ENCODE peak calls at places on chromosome 14, in seven cellular contexts. Z is HCT116, C is GM12878, G is neural progenitor cell, I is H9, K is hepatocyte, N is IMR-90. E is an unnamed sample.

GRCh38 chr14:28142400-28143015 is 624.1 kb upstream of the FOXG1 start:
- DNase-seq in K (peak; percentile 20), Z (no peak), C (no peak), I (no peak), N (no peak), G (peak; percentile 19), E (no peak)

GRCh38 chr14:28305938-28306337 is 460.6 kb upstream of the FOXG1 start:
- DNase-seq in G (no peak), I (no peak), C (no peak), Z (no peak), K (no peak), N (no peak), E (no peak)

GRCh38 chr14:79721399-79722084 is 489.8 kb downstream of the DIO2 start:
- DNase-seq in N (no peak), G (no peak), Z (no peak), I (no peak), C (no peak), K (no peak), E (no peak)

GRCh38 chr14:68547305-68548193 is 245.3 kb downstream of the ZFP36L1 start:
- DNase-seq in I (no peak), N (peak; percentile 93), C (no peak), Z (peak; percentile 85), G (no peak), K (peak; percentile 66), E (no peak)

GRCh38 chr14:58771016-58771415 is 133.3 kb downstream of the DACT1 start:
- DNase-seq in I (no peak), K (no peak), C (no peak), N (no peak), G (no peak), Z (no peak), E (no peak)

GRCh38 chr14:37587438-37587837 is 7.6 kb downstream of the FOXA1 start:
- DNase-seq in Z (no peak), C (no peak), N (no peak), I (no peak), K (no peak), G (no peak), E (no peak)

GRCh38 chr14:74917646-74918081 is 5.4 kb downstream of the RPS6KL1 start:
- DNase-seq in C (no peak), K (no peak), Z (no peak), N (no peak), I (no peak), G (no peak), E (no peak)

GRCh38 chr14:28765907-28766504 is 581 bp upstream of the FOXG1 start:
- DNase-seq in I (peak; percentile 71), G (peak; percentile 68), C (no peak), N (no peak), Z (no peak), K (peak; percentile 25), E (no peak)

GRCh38 chr14:90535556-90535930 is 138.7 kb downstream of the CALM1 start:
- DNase-seq in N (no peak), Z (no peak), G (no peak), I (no peak), C (no peak), K (no peak), E (no peak)

GRCh38 chr14:39843881-39844280 is 411.6 kb upstream of the FBXO33 start:
- DNase-seq in I (no peak), N (no peak), G (peak; percentile 52), K (no peak), C (no peak), Z (no peak), E (no peak)

GRCh38 chr14:82720931-82721330 is 1187.3 kb upstream of the SEL1L start:
- DNase-seq in N (no peak), C (no peak), G (peak; percentile 5), K (no peak), I (no peak), Z (no peak), E (peak; percentile 20)

GRCh38 chr14:65267856-65268255 is 144.7 kb upstream of the FUT8 start:
- DNase-seq in Z (no peak), I (no peak), K (no peak), G (no peak), C (no peak), N (no peak), E (no peak)

GRCh38 chr14:47675489-47676300 is at the start of gene MDGA2:
- DNase-seq in C (no peak), K (peak; percentile 51), N (no peak), Z (no peak), I (peak; percentile 82), G (peak; percentile 85), E (no peak)

GRCh38 chr14:95207475-95208253 is 50.3 kb upstream of the DICER1 start:
- DNase-seq in I (no peak), G (no peak), N (no peak), K (no peak), Z (no peak), C (no peak), E (no peak)

GRCh38 chr14:59248170-59248569 is 59.7 kb downstream of the DAAM1 start:
- DNase-seq in G (peak; percentile 13), N (no peak), Z (no peak), K (no peak), I (no peak), C (no peak), E (no peak)

GRCh38 chr14:72788255-72788654 is 105.6 kb downstream of the DPF3 start:
- DNase-seq in N (no peak), G (no peak), Z (no peak), I (no peak), C (no peak), K (no peak), E (no peak)

GRCh38 chr14:106690333-106690891 is 1164.0 kb downstream of the TMEM121 start:
- DNase-seq in G (no peak), N (no peak), K (no peak), Z (no peak), I (no peak), C (no peak), E (no peak)

GRCh38 chr14:30193791-30194407 is 266.3 kb upstream of the PRKD1 start:
- DNase-seq in K (no peak), Z (no peak), I (no peak), N (peak; percentile 94), G (no peak), C (no peak), E (no peak)

DNA sequence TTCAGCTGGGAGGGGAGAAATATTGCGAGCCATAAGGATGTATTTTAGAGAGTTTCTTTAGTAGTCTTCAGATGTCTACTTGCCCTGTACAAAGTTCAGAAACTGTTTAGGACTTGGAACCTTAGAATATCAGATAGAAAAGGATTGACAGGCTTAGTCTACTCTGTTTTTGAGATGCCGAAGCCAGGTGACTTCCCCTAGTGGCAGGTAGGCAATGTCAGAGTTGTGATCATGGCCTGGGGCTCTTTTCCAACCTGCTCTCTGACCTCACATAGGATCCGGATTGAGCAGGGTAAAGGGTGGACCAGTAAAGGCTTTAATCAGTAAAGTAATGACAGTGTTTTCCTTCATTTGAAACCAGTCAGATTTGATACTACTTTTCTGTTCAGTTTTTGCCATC is 59.6 kb downstream of the PRKCH start:
- DNase-seq in N (no peak), K (no peak), G (no peak), Z (no peak), C (no peak), I (no peak), E (no peak)
- H3K27ac ChIP-seq in N (no peak overlapping the region), K (no peak overlapping the region), G (no peak overlapping the region), Z (no peak overlapping the region), C (no peak overlapping the region), I (no peak overlapping the region), E (no peak overlapping the region)

DNA sequence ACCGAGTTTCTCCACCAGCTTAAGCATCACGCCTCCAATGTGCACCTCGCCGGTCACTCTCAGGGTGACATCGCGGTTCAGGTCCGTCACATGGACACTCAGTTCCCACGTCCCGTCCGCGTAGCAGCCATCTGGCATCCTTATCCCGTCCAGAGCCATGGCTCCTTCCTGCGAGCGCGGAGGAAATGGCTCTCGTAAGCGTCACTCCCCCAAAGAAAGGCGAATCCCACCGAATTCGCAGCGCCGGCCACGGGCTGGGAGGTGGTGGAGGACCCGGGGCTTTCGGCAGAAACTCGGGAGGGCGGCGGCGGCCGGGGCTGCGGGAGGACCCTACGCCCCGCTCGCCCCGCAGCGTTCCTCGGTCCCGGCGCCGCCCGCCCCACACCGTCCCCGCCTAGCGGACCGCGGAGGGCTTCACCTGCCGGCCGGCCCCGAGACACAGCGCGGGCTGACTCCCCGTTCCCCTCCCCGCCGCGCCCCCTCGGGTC is 396 bp downstream of the FERMT2 start:
- DNase-seq in I (peak; percentile 46), K (peak; percentile 63), N (peak; percentile 29), Z (no peak), C (no peak), G (peak; percentile 74), E (no peak)
- TF ChIP-seq CTCF in I (peak; percentile 33), K (no peak), N (no peak), Z (no peak), C (no peak), G (peak; percentile 32), E (no peak)

GRCh38 chr14:52079239-52079956 is 10.5 kb upstream of the NID2 start:
- DNase-seq in I (no peak), N (peak; percentile 71), G (no peak), K (no peak), Z (no peak), C (no peak), E (no peak)

GRCh38 chr14:52082903-52083302 is 14.0 kb upstream of the NID2 start:
- DNase-seq in I (no peak), Z (no peak), N (no peak), C (no peak), G (no peak), K (no peak), E (no peak)

GRCh38 chr14:52080171-52080800 is 11.4 kb upstream of the NID2 start:
- DNase-seq in K (no peak), Z (no peak), C (no peak), I (no peak), N (peak; percentile 77), G (no peak), E (no peak)

GRCh38 chr14:52081964-52082363 is 13.1 kb upstream of the NID2 start:
- DNase-seq in N (no peak), C (no peak), K (no peak), G (no peak), I (no peak), Z (no peak), E (no peak)

GRCh38 chr14:52080817-52081755 is 12.2 kb upstream of the NID2 start:
- DNase-seq in Z (peak; percentile 3), K (peak; percentile 36), I (no peak), C (no peak), G (no peak), N (peak; percentile 96), E (no peak)
- H2AFZ ChIP-seq in Z (no peak overlapping the region), K (no peak overlapping the region), I (no peak overlapping the region), C (no peak overlapping the region), G (peak overlapping the region; percentile 0), N (no peak overlapping the region), E (no peak overlapping the region)

GRCh38 chr14:22099942-22100763 is 426.5 kb upstream of the OR4E1 start:
- DNase-seq in Z (peak; percentile 61), G (peak; percentile 87), I (peak; percentile 85), C (no peak), K (peak; percentile 89), N (peak; percentile 36), E (peak; percentile 65)

GRCh38 chr14:22097606-22098292 is 424.1 kb upstream of the OR4E1 start:
- DNase-seq in K (no peak), Z (no peak), I (no peak), G (no peak), C (no peak), N (no peak), E (no peak)

GRCh38 chr14:22096511-22096890 is 422.9 kb upstream of the OR4E1 start:
- DNase-seq in Z (no peak), I (no peak), C (no peak), K (no peak), N (no peak), G (no peak), E (peak; percentile 78)

GRCh38 chr14:22097072-22097471 is 423.5 kb upstream of the OR4E1 start:
- DNase-seq in G (no peak), I (no peak), Z (no peak), C (no peak), N (no peak), K (no peak), E (no peak)

GRCh38 chr14:22098435-22098834 is 424.8 kb upstream of the OR4E1 start:
- DNase-seq in K (no peak), C (no peak), N (no peak), Z (no peak), I (no peak), G (no peak), E (no peak)
- H3K27ac ChIP-seq in K (no peak overlapping the region), C (no peak overlapping the region), N (no peak overlapping the region), Z (no peak overlapping the region), I (no peak overlapping the region), G (no peak overlapping the region), E (no peak overlapping the region)